ENCODE peak calls at places on chromosomes 1 and 21, in eight cellular contexts. One of them, this sample, is unnamed.

GRCh38 chr1:30083800-30084464 is 639.5 kb downstream of the MATN1 start:
- DNase-seq in mucosa of descending colon: no peak
- DNase-seq in lung: no peak
- DNase-seq in GM06990: no peak
- DNase-seq in uterus: no peak
- DNase-seq in K562: no peak
- DNase-seq in IMR-90: peak
- DNase-seq in HCT116: no peak
- DNase-seq in this sample: no peak

GRCh38 chr1:173302890-173303829 is 96.0 kb upstream of the TNFSF4 start:
- DNase-seq in mucosa of descending colon: no peak
- DNase-seq in lung: no peak
- DNase-seq in GM06990: no peak
- DNase-seq in uterus: no peak
- DNase-seq in K562: peak
- DNase-seq in IMR-90: no peak
- DNase-seq in HCT116: no peak
- DNase-seq in this sample: no peak

GRCh38 chr1:16266411-16267118 is 29.6 kb upstream of the CPLANE2 start:
- DNase-seq in mucosa of descending colon: no peak
- DNase-seq in lung: no peak
- DNase-seq in GM06990: no peak
- DNase-seq in uterus: no peak
- DNase-seq in K562: peak
- DNase-seq in IMR-90: peak
- DNase-seq in HCT116: no peak
- DNase-seq in this sample: no peak

GRCh38 chr1:165696625-165697100 is 1.7 kb downstream of the ALDH9A1 start:
- DNase-seq in mucosa of descending colon: no peak
- DNase-seq in lung: peak
- DNase-seq in GM06990: no peak
- DNase-seq in uterus: peak
- DNase-seq in K562: no peak
- DNase-seq in IMR-90: peak
- DNase-seq in HCT116: no peak
- DNase-seq in this sample: no peak

GRCh38 chr1:199404191-199404590 is 623.3 kb upstream of the NR5A2 start:
- DNase-seq in mucosa of descending colon: no peak
- DNase-seq in lung: no peak
- DNase-seq in GM06990: no peak
- DNase-seq in uterus: no peak
- DNase-seq in K562: no peak
- DNase-seq in IMR-90: peak
- DNase-seq in HCT116: no peak
- DNase-seq in this sample: no peak

GRCh38 chr1:14924455-14925325 is 228.9 kb upstream of the TMEM51 start:
- DNase-seq in mucosa of descending colon: peak
- DNase-seq in lung: no peak
- DNase-seq in GM06990: peak
- DNase-seq in uterus: peak
- DNase-seq in K562: peak
- DNase-seq in IMR-90: peak
- DNase-seq in HCT116: no peak
- DNase-seq in this sample: peak

GRCh38 chr1:16204634-16205332 is 7.7 kb downstream of the ARHGEF19 start:
- DNase-seq in mucosa of descending colon: peak
- DNase-seq in lung: no peak
- DNase-seq in GM06990: no peak
- DNase-seq in uterus: no peak
- DNase-seq in K562: peak
- DNase-seq in IMR-90: no peak
- DNase-seq in HCT116: no peak
- DNase-seq in this sample: peak

GRCh38 chr1:51899022-51899421 is 20.5 kb upstream of the NRDC start:
- DNase-seq in mucosa of descending colon: no peak
- DNase-seq in lung: no peak
- DNase-seq in GM06990: no peak
- DNase-seq in uterus: no peak
- DNase-seq in K562: no peak
- DNase-seq in IMR-90: no peak
- DNase-seq in HCT116: no peak
- DNase-seq in this sample: no peak

GRCh38 chr1:150578278-150579109 is 916 bp downstream of the MCL1 start:
- DNase-seq in mucosa of descending colon: peak
- DNase-seq in lung: peak
- DNase-seq in GM06990: peak
- DNase-seq in uterus: peak
- DNase-seq in K562: peak
- DNase-seq in IMR-90: peak
- DNase-seq in HCT116: no peak
- DNase-seq in this sample: peak

GRCh38 chr21:36902793-36903192 is 63.7 kb downstream of the HLCS start:
- DNase-seq in mucosa of descending colon: no peak
- DNase-seq in lung: no peak
- DNase-seq in GM06990: no peak
- DNase-seq in uterus: no peak
- DNase-seq in K562: no peak
- DNase-seq in IMR-90: peak
- DNase-seq in HCT116: no peak
- DNase-seq in this sample: no peak

GRCh38 chr1:97365026-97365425 is 555.8 kb downstream of the DPYD start:
- DNase-seq in mucosa of descending colon: no peak
- DNase-seq in lung: no peak
- DNase-seq in GM06990: no peak
- DNase-seq in uterus: no peak
- DNase-seq in K562: no peak
- DNase-seq in IMR-90: peak
- DNase-seq in HCT116: no peak
- DNase-seq in this sample: no peak

DNA sequence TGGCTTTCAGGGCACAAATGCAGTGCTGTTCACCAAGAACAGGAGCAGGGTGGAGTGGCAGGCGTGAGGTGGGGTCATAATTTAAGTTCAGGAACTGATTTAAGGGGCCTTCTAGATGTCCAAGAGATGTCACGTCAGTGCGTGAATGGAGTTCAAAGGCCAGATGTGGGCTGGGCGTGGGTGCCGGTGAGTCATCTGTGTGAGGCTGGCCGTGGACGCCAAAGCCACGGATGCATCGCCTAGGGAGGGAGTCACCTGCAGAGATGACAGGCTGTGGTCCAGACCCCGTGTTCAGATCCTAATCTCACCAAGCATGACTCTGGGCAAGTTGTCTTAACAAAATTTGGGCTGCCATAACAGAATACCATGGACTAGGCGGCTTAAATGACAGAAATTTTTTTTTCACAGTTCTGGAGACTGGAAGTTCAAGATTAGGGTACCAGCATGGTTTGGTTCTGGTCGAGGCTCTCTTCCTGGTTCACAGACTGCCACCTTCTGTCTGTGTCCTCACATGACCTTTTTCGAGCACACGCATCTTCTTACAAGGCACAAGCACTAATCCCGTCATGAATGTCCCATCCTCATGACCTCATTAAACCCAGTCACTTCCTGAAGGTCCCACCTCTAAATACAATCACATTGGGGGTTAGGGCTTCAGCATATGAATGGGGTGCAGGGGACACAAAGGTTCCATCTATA is 109.6 kb downstream of the PRDM2 start:
- DNase-seq in mucosa of descending colon: no peak
- DNase-seq in lung: no peak
- DNase-seq in GM06990: no peak
- DNase-seq in uterus: no peak
- DNase-seq in K562: peak
- DNase-seq in IMR-90: peak
- DNase-seq in HCT116: no peak
- DNase-seq in this sample: peak
- TF ChIP-seq CTCF in mucosa of descending colon: no peak
- TF ChIP-seq CTCF in lung: no peak
- TF ChIP-seq CTCF in GM06990: no peak
- TF ChIP-seq CTCF in uterus: no peak
- TF ChIP-seq CTCF in K562: no peak
- TF ChIP-seq CTCF in IMR-90: no peak
- TF ChIP-seq CTCF in HCT116: no peak
- TF ChIP-seq CTCF in this sample: no peak

GRCh38 chr1:186550832-186551231 is 89.9 kb upstream of the PDC start:
- DNase-seq in mucosa of descending colon: peak
- DNase-seq in lung: no peak
- DNase-seq in GM06990: no peak
- DNase-seq in uterus: no peak
- DNase-seq in K562: no peak
- DNase-seq in IMR-90: no peak
- DNase-seq in HCT116: no peak
- DNase-seq in this sample: no peak
- TF ChIP-seq CTCF in mucosa of descending colon: no peak
- TF ChIP-seq CTCF in lung: no peak
- TF ChIP-seq CTCF in GM06990: no peak
- TF ChIP-seq CTCF in uterus: no peak
- TF ChIP-seq CTCF in K562: no peak
- TF ChIP-seq CTCF in IMR-90: no peak
- TF ChIP-seq CTCF in HCT116: no peak
- TF ChIP-seq CTCF in this sample: no peak

GRCh38 chr1:42014823-42015222 is 96.1 kb upstream of the HIVEP3 start:
- DNase-seq in mucosa of descending colon: no peak
- DNase-seq in lung: no peak
- DNase-seq in GM06990: no peak
- DNase-seq in uterus: no peak
- DNase-seq in K562: no peak
- DNase-seq in IMR-90: no peak
- DNase-seq in HCT116: no peak
- DNase-seq in this sample: no peak
- TF ChIP-seq CTCF in mucosa of descending colon: no peak
- TF ChIP-seq CTCF in lung: no peak
- TF ChIP-seq CTCF in GM06990: no peak
- TF ChIP-seq CTCF in uterus: no peak
- TF ChIP-seq CTCF in K562: no peak
- TF ChIP-seq CTCF in IMR-90: no peak
- TF ChIP-seq CTCF in HCT116: no peak
- TF ChIP-seq CTCF in this sample: no peak

DNA sequence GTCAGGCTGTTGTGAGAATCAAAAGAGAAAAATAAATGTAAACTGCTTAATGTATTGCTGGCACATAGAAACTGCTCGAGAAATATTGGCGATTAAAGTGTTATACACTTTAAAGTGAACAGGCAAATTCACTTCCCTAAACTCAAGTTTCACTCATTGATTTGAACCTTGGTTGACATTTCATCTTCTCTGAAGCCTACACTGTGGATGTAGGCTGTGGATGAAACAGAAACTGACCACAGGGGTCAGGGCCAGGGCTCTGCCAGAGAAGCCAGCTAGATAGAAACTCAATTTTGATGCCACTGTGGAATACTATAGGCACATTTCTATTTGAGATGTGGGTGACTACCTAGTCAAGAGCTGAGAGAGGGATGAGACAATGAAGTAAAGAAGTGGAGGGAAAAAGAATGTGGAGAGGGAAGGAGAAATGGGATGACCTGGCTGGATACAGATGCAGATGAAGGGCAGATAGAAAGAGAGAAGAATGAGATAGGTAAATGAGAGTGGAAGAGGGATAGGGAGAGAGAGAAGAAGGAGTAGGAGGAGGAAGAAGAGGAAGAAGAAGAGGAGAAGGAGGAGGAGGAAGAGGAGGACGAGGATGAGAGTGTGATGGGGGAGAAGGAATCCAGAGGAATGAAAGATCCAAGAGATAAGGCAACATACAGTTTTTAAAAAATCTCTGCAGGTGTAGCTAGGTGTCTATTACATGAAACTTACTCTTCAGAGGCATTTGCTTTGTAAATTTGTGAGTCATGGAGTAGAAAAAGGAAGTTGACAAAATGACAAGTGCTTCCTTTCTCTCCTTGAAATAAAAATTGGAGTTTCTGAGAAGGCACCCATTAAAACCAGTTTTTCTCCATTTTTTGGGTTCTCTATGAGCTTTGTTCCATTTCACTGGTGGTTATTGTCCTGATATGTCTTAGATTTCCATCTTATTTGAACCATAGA is 17.4 kb upstream of the CD1D start:
- DNase-seq in mucosa of descending colon: no peak
- DNase-seq in lung: no peak
- DNase-seq in GM06990: no peak
- DNase-seq in uterus: no peak
- DNase-seq in K562: no peak
- DNase-seq in IMR-90: no peak
- DNase-seq in HCT116: no peak
- DNase-seq in this sample: peak
- TF ChIP-seq CTCF in mucosa of descending colon: no peak
- TF ChIP-seq CTCF in lung: no peak
- TF ChIP-seq CTCF in GM06990: no peak
- TF ChIP-seq CTCF in uterus: no peak
- TF ChIP-seq CTCF in K562: no peak
- TF ChIP-seq CTCF in IMR-90: no peak
- TF ChIP-seq CTCF in HCT116: no peak
- TF ChIP-seq CTCF in this sample: no peak

GRCh38 chr1:243657793-243658192 is 192.2 kb downstream of the AKT3 start:
- DNase-seq in mucosa of descending colon: no peak
- DNase-seq in lung: no peak
- DNase-seq in GM06990: no peak
- DNase-seq in uterus: no peak
- DNase-seq in K562: no peak
- DNase-seq in IMR-90: no peak
- DNase-seq in HCT116: no peak
- DNase-seq in this sample: no peak

DNA sequence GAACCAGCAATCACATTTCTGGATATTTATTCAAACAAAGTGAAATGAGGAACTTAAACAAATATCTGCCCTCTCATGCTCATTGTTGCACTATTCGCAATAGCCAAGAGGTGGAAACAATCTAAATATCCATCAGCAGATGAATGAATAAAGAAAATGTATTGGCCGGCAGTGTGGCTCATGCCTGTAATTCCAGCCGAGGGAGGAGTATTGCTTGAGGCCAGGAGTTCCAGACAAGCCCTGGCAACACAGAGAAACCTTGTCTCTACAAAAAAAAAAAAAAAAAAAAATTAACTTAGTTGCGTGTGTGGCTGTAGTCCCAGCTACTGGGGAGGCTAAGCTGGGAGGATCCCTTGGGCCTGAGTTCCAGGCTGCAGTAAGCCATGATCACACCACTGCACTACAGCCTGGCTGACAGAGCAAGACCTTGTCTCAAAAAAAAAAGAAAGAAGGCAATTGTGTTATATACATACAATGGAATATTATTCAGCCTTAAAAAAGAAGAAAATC is 191.4 kb downstream of the AKT3 start:
- DNase-seq in mucosa of descending colon: no peak
- DNase-seq in lung: no peak
- DNase-seq in GM06990: no peak
- DNase-seq in uterus: no peak
- DNase-seq in K562: no peak
- DNase-seq in IMR-90: no peak
- DNase-seq in HCT116: no peak
- DNase-seq in this sample: no peak
- TF ChIP-seq CTCF in mucosa of descending colon: no peak
- TF ChIP-seq CTCF in lung: no peak
- TF ChIP-seq CTCF in GM06990: no peak
- TF ChIP-seq CTCF in uterus: no peak
- TF ChIP-seq CTCF in K562: no peak
- TF ChIP-seq CTCF in IMR-90: no peak
- TF ChIP-seq CTCF in HCT116: no peak
- TF ChIP-seq CTCF in this sample: no peak

This sample was measured in activated CD8-positive, alpha-beta T cell treated with anti-CD3 and anti-CD28 coated beads for 36 hours.